ENCODE peak calls at places on chromosomes 11 and 22, in four cellular contexts. S, W, B and Z are unnamed samples.

GRCh38 chr11:32343325-32344008 is 91.9 kb downstream of the WT1 start:
- DNase-seq in S (no peak), W (no peak), B (no peak), Z (no peak)

GRCh38 chr11:2804189-2804588 is 81.4 kb downstream of the CDKN1C start:
- DNase-seq in S (no peak), W (no peak), B (no peak), Z (no peak)

GRCh38 chr11:12214751-12215150 is 104.4 kb downstream of the MICAL2 start:
- DNase-seq in S (no peak), W (no peak), B (no peak), Z (no peak)

GRCh38 chr11:16945671-16946469 is 68.3 kb downstream of the PLEKHA7 start:
- DNase-seq in S (peak), W (peak), B (no peak), Z (no peak)

GRCh38 chr11:17013548-17014320 is 480 bp downstream of the PLEKHA7 start:
- DNase-seq in S (no peak), W (no peak), B (no peak), Z (no peak)

GRCh38 chr11:8207080-8208000 is 38.5 kb upstream of the RIC3 start:
- DNase-seq in S (no peak), W (no peak), B (no peak), Z (no peak)

GRCh38 chr22:19480173-19480568 is 451 bp downstream of the CDC45 start:
- DNase-seq in S (no peak), W (no peak), B (no peak), Z (no peak)

GRCh38 chr22:41356430-41357028 is 25.2 kb upstream of the TEF start:
- DNase-seq in S (no peak), W (no peak), B (no peak), Z (no peak)

GRCh38 chr11:36699271-36699670 is 101.2 kb upstream of the RAG2 start:
- DNase-seq in S (no peak), W (no peak), B (no peak), Z (no peak)

GRCh38 chr22:20380486-20380885 is 13.5 kb upstream of the ZNF74 start:
- DNase-seq in S (no peak), W (no peak), B (no peak), Z (no peak)

GRCh38 chr11:131644204-131644603 is 273.8 kb downstream of the NTM start:
- DNase-seq in S (no peak), W (no peak), B (no peak), Z (no peak)

GRCh38 chr22:24021304-24021703 is 10.2 kb downstream of the CABIN1 start:
- DNase-seq in S (no peak), W (no peak), B (no peak), Z (no peak)

GRCh38 chr11:126336646-126337045 is 18.8 kb upstream of the ST3GAL4 start:
- DNase-seq in S (no peak), W (no peak), B (no peak), Z (no peak)

GRCh38 chr22:41902932-41903421 is 11.9 kb downstream of the SHISA8 start:
- DNase-seq in S (no peak), W (no peak), B (no peak), Z (no peak)

GRCh38 chr11:96134622-96135021 is 208.4 kb downstream of the MAML2 start:
- DNase-seq in S (no peak), W (no peak), B (no peak), Z (no peak)

GRCh38 chr11:45328726-45329125 is 42.6 kb upstream of the SYT13 start:
- DNase-seq in S (no peak), W (no peak), B (no peak), Z (no peak)

GRCh38 chr11:35077709-35078695 is 61.0 kb upstream of the CD44 start:
- DNase-seq in S (peak), W (peak), B (no peak), Z (no peak)

GRCh38 chr11:130829801-130830562 is 86.3 kb downstream of the SNX19 start:
- DNase-seq in S (no peak), W (no peak), B (no peak), Z (no peak)

GRCh38 chr11:30522825-30523224 is 63.3 kb downstream of the MPPED2 start:
- DNase-seq in S (no peak), W (no peak), B (no peak), Z (no peak)